ENCODE peak calls at places on chromosomes 16 and 17, in six cellular contexts. E is BJ; S is CD8-positive, alpha-beta T cell; K is mesendoderm; C is adrenal gland; A is fibroblast of lung. Q is an unnamed sample.

GRCh38 chr16:67641779-67642708 is 2.9 kb upstream of the CARMIL2 start:
- DNase-seq in A (peak; percentile 34), S (no peak), C (peak; percentile 88), K (no peak), E (no peak), Q (no peak)

GRCh38 chr17:76948726-76949342 is 80.6 kb downstream of the MGAT5B start:
- DNase-seq in E (no peak), A (no peak), K (no peak), S (no peak), C (no peak), Q (no peak)

GRCh38 chr17:61729690-61730268 is 133.5 kb downstream of the BRIP1 start:
- DNase-seq in S (no peak), A (no peak), K (peak; percentile 2), C (no peak), E (no peak), Q (no peak)

GRCh38 chr17:63039342-63039741 is 73.3 kb downstream of the TANC2 start:
- DNase-seq in A (peak; percentile 17), S (no peak), C (no peak), E (no peak), K (no peak), Q (peak; percentile 2)

GRCh38 chr17:76626442-76626841 is 17.1 kb downstream of the ST6GALNAC1 start:
- DNase-seq in C (no peak), S (no peak), A (no peak), E (no peak), K (no peak), Q (no peak)

GRCh38 chr16:75329933-75330332 is 78.5 kb upstream of the BCAR1 start:
- DNase-seq in S (no peak), K (no peak), E (no peak), C (no peak), A (no peak), Q (no peak)

GRCh38 chr17:74244128-74244527 is 29.9 kb upstream of the DNAI2 start:
- DNase-seq in K (no peak), C (no peak), S (no peak), A (no peak), E (no peak), Q (no peak)

GRCh38 chr17:7931709-7932482 is at the start of the genes CNTROB and TRAPPC1:
- DNase-seq in K (peak; percentile 99), A (peak; percentile 98), E (peak; percentile 97), S (peak; percentile 99), C (peak; percentile 99), Q (peak; percentile 98)

GRCh38 chr17:17411692-17412091 is 65.1 kb upstream of the MED9 start:
- DNase-seq in C (no peak), K (no peak), S (no peak), A (peak; percentile 50), E (peak; percentile 35), Q (no peak)

GRCh38 chr16:10180771-10181163 is 1.5 kb downstream of the GRIN2A start:
- DNase-seq in E (no peak), C (no peak), K (peak; percentile 82), S (no peak), A (peak; percentile 20), Q (peak; percentile 57)

GRCh38 chr16:85275533-85276249 is 163.4 kb upstream of the CIBAR2 start:
- DNase-seq in C (peak; percentile 68), S (peak; percentile 63), A (peak; percentile 33), E (no peak), K (peak; percentile 70), Q (peak; percentile 32)

GRCh38 chr16:8512941-8513624 is 77.2 kb downstream of the TMEM114 start:
- DNase-seq in K (no peak), A (no peak), S (no peak), E (no peak), C (no peak), Q (no peak)

GRCh38 chr16:89095401-89095974 is 1.8 kb downstream of the ACSF3 start:
- DNase-seq in K (no peak), A (no peak), C (no peak), E (no peak), S (no peak), Q (no peak)

GRCh38 chr17:65046236-65046635 is 10.3 kb downstream of the GNA13 start:
- DNase-seq in K (no peak), C (no peak), E (no peak), A (no peak), S (no peak), Q (no peak)
- H3K4me3 ChIP-seq in K (no peak overlapping the region), C (no peak overlapping the region), E (no peak overlapping the region), A (no peak overlapping the region), S (no peak overlapping the region), Q (no peak overlapping the region)

GRCh38 chr16:55671206-55671973 is 15.6 kb downstream of the SLC6A2 start:
- DNase-seq in K (no peak), E (no peak), S (no peak), A (no peak), C (no peak), Q (no peak)

GRCh38 chr16:55667753-55668152 is 12.0 kb downstream of the SLC6A2 start:
- DNase-seq in E (no peak), S (no peak), C (no peak), K (no peak), A (no peak), Q (no peak)

GRCh38 chr16:55666012-55666411 is 10.2 kb downstream of the SLC6A2 start:
- DNase-seq in C (no peak), S (no peak), K (no peak), E (no peak), A (no peak), Q (no peak)

GRCh38 chr16:55665511-55665910 is 9.7 kb downstream of the SLC6A2 start:
- DNase-seq in C (no peak), E (no peak), S (no peak), A (no peak), K (no peak), Q (no peak)

GRCh38 chr16:55668337-55669281 is 12.8 kb downstream of the SLC6A2 start:
- DNase-seq in C (peak; percentile 70), A (peak; percentile 15), K (peak; percentile 93), S (no peak), E (peak; percentile 9), Q (no peak)
- H3K4me3 ChIP-seq in C (no peak overlapping the region), A (no peak overlapping the region), K (no peak overlapping the region), S (no peak overlapping the region), E (no peak overlapping the region), Q (no peak overlapping the region)

DNA sequence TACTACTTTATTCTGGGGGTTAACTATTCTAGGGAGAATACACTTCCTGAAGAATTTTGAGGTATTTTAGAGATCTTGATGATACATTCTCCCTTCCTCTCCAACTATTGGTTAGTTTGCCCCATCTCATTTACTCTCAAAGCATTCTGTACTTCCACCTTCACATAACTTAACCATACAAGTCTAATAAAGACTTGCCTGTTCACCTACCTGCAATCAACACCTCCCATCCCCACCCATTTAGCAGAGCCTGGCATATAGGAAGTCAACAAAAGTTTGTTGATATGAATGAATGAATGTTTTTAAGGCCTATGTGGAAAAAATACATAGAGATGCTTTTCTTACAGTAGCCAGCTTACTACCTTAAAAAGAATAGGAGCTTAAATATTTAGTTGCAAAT is 50.8 kb downstream of the MYO1D start:
- DNase-seq in A (no peak), K (no peak), C (no peak), E (no peak), S (no peak), Q (no peak)
- H3K4me3 ChIP-seq in A (no peak overlapping the region), K (no peak overlapping the region), C (no peak overlapping the region), E (no peak overlapping the region), S (no peak overlapping the region), Q (no peak overlapping the region)

DNA sequence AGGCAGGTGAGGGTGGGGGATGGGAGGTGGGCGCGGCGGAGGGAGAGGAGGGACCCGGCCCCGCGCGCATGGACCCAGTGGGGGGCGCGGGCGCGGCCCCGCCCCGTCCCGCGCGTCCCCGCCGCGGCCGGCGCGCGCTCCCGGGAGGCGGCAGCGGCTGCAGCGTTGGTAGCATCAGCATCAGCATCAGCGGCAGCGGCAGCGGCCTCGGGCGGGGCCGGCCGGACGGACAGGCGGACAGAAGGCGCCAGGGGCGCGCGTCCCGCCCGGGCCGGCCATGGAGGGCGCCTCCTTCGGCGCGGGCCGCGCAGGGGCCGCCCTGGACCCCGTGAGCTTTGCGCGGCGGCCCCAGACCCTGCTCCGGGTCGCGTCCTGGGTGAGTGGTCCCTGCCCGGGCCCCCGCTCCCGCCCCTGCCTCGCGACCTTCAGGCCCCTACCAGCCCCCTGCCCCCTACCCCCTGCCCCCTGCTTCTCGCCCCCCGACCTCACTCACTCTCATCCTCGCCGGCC is at the start of gene SYNGR3:
- DNase-seq in A (no peak), E (no peak), C (no peak), K (peak; percentile 39), S (no peak), Q (no peak)
- H3K4me3 ChIP-seq in A (peak within 1 kb of the TSS; percentile 21), E (peak within 1 kb of the TSS; percentile 29), C (no peak within 1 kb of the TSS), K (peak within 1 kb of the TSS; percentile 34), S (peak within 1 kb of the TSS; percentile 60), Q (no peak within 1 kb of the TSS)

GRCh38 chr16:53041196-53041977 is 11.3 kb downstream of the CHD9NB start:
- DNase-seq in C (peak; percentile 34), S (no peak), E (no peak), K (peak; percentile 48), A (no peak), Q (no peak)
- H3K4me3 ChIP-seq in C (no peak overlapping the region), S (no peak overlapping the region), E (no peak overlapping the region), K (no peak overlapping the region), A (no peak overlapping the region), Q (no peak overlapping the region)

DNA sequence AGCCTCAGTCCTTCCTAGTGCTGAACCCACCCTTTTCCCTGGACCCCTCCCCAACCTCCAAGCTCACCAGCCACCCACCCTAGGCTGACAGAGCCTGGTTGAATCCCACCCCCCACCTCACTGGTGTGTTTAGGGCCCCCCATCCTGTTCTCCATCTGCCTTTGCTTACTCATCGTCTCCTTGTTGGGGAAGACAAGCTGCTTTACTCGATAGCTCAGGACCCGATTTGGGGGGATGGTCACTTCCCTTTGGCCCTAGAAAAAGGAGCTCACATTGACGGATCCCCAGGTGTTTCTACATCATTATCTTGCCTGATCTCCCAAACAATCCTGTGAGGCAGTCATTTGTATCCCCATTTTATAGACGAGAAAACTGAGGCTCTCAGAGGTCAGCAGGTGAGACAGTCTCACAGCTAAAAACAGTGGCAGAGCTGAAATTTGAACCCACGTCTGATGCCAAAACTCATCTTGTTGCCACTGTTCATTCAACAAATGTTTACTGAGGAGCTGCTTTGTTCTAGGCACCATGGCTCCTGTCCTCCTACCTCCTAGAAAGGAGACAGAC is 9.6 kb downstream of the GSDMB start:
- DNase-seq in C (no peak), A (no peak), E (no peak), K (no peak), S (no peak), Q (no peak)
- H3K4me3 ChIP-seq in C (no peak overlapping the region), A (no peak overlapping the region), E (no peak overlapping the region), K (no peak overlapping the region), S (no peak overlapping the region), Q (no peak overlapping the region)

DNA sequence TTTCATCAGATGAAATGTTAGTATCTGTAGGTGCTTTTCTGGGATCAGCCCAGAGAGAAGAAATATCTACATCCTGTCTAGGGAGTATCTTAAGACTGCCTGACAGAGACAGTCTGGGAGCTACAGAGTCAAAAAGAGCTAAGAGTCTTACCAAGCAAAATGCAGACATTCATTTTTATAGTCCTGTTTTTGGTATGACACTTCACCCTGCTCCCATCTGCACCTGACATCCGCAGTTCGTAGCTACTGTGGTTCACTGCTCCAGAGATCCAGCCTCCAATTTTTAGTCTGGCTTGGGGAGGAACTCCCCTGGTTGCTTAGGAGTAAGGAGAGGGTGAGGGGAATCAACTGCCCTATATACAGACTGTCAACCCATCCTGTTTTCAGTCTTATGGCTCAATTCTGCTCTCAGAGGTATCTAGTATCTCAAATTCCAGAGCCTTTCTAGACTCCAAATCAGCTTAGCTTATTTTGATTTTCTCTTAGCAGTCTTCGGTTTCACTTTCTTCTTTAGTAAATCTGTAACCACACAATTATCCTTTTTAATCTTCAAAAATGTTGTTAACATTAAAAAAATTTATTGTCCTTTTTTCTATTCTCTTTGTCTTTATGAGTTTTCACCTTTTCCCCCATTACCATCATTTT is 97.8 kb downstream of the TMEM100 start:
- DNase-seq in K (no peak), A (no peak), S (no peak), E (no peak), C (no peak), Q (no peak)
- H3K4me3 ChIP-seq in K (no peak overlapping the region), A (no peak overlapping the region), S (no peak overlapping the region), E (no peak overlapping the region), C (no peak overlapping the region), Q (no peak overlapping the region)